ENCODE peak calls at places on chromosomes 2 and 18, in ten cellular contexts. One of them, this sample, is unnamed.

GRCh38 chr2:129884221-129884786 is 95.2 kb upstream of the RAB6C start:
- DNase-seq in stimulated activated CD4-positive, alpha-beta T cell treated with anti-CD3 and anti-CD28 coated beads, TNF-alpha, amount 100 ng/mL, for 4 hours: no peak
- DNase-seq in cardiac septum: no peak
- DNase-seq in lung: no peak
- DNase-seq in mesenchymal stem cell: no peak
- DNase-seq in iris pigment epithelial cell: no peak
- DNase-seq in caudate nucleus: no peak
- DNase-seq in Panc1: no peak
- DNase-seq in endothelial cell: no peak
- DNase-seq in AG04450: no peak
- DNase-seq in this sample: no peak

GRCh38 chr2:193963472-193964119 is 1693.4 kb upstream of the SLC39A10 start:
- DNase-seq in caudate nucleus: peak
- DNase-seq in AG04450: no peak
- DNase-seq in iris pigment epithelial cell: peak
- DNase-seq in stimulated activated CD4-positive, alpha-beta T cell treated with anti-CD3 and anti-CD28 coated beads, TNF-alpha, amount 100 ng/mL, for 4 hours: no peak
- DNase-seq in lung: no peak
- DNase-seq in endothelial cell: peak
- DNase-seq in mesenchymal stem cell: peak
- DNase-seq in Panc1: peak
- DNase-seq in cardiac septum: no peak
- DNase-seq in this sample: no peak

GRCh38 chr2:71611781-71612545 is 158.6 kb downstream of the DYSF start:
- DNase-seq in Panc1: no peak
- DNase-seq in iris pigment epithelial cell: no peak
- DNase-seq in stimulated activated CD4-positive, alpha-beta T cell treated with anti-CD3 and anti-CD28 coated beads, TNF-alpha, amount 100 ng/mL, for 4 hours: no peak
- DNase-seq in cardiac septum: peak
- DNase-seq in endothelial cell: no peak
- DNase-seq in lung: peak
- DNase-seq in caudate nucleus: no peak
- DNase-seq in mesenchymal stem cell: no peak
- DNase-seq in AG04450: no peak
- DNase-seq in this sample: peak

GRCh38 chr2:240230424-240230945 is 90.0 kb upstream of the OTOS start:
- DNase-seq in lung: no peak
- DNase-seq in caudate nucleus: no peak
- DNase-seq in endothelial cell: no peak
- DNase-seq in Panc1: no peak
- DNase-seq in mesenchymal stem cell: no peak
- DNase-seq in iris pigment epithelial cell: no peak
- DNase-seq in AG04450: no peak
- DNase-seq in stimulated activated CD4-positive, alpha-beta T cell treated with anti-CD3 and anti-CD28 coated beads, TNF-alpha, amount 100 ng/mL, for 4 hours: no peak
- DNase-seq in cardiac septum: peak
- DNase-seq in this sample: no peak

GRCh38 chr2:120312861-120313694 is 32.9 kb upstream of the INHBB start:
- DNase-seq in stimulated activated CD4-positive, alpha-beta T cell treated with anti-CD3 and anti-CD28 coated beads, TNF-alpha, amount 100 ng/mL, for 4 hours: peak
- DNase-seq in mesenchymal stem cell: peak
- DNase-seq in iris pigment epithelial cell: peak
- DNase-seq in caudate nucleus: peak
- DNase-seq in Panc1: peak
- DNase-seq in endothelial cell: peak
- DNase-seq in cardiac septum: peak
- DNase-seq in lung: peak
- DNase-seq in AG04450: peak
- DNase-seq in this sample: peak

GRCh38 chr2:225457462-225457861 is 58.0 kb downstream of the NYAP2 start:
- DNase-seq in stimulated activated CD4-positive, alpha-beta T cell treated with anti-CD3 and anti-CD28 coated beads, TNF-alpha, amount 100 ng/mL, for 4 hours: no peak
- DNase-seq in mesenchymal stem cell: no peak
- DNase-seq in cardiac septum: no peak
- DNase-seq in AG04450: no peak
- DNase-seq in Panc1: no peak
- DNase-seq in endothelial cell: no peak
- DNase-seq in iris pigment epithelial cell: peak
- DNase-seq in caudate nucleus: no peak
- DNase-seq in lung: no peak
- DNase-seq in this sample: no peak

GRCh38 chr18:28267878-28268625 is 91.1 kb upstream of the CDH2 start:
- DNase-seq in cardiac septum: no peak
- DNase-seq in caudate nucleus: no peak
- DNase-seq in iris pigment epithelial cell: peak
- DNase-seq in AG04450: no peak
- DNase-seq in endothelial cell: no peak
- DNase-seq in mesenchymal stem cell: peak
- DNase-seq in stimulated activated CD4-positive, alpha-beta T cell treated with anti-CD3 and anti-CD28 coated beads, TNF-alpha, amount 100 ng/mL, for 4 hours: no peak
- DNase-seq in lung: no peak
- DNase-seq in Panc1: no peak
- DNase-seq in this sample: no peak

GRCh38 chr2:207337234-207338219 is 171.8 kb upstream of the KLF7 start:
- DNase-seq in cardiac septum: no peak
- DNase-seq in mesenchymal stem cell: peak
- DNase-seq in stimulated activated CD4-positive, alpha-beta T cell treated with anti-CD3 and anti-CD28 coated beads, TNF-alpha, amount 100 ng/mL, for 4 hours: no peak
- DNase-seq in AG04450: no peak
- DNase-seq in lung: no peak
- DNase-seq in caudate nucleus: no peak
- DNase-seq in endothelial cell: no peak
- DNase-seq in Panc1: no peak
- DNase-seq in iris pigment epithelial cell: peak
- DNase-seq in this sample: no peak

GRCh38 chr2:168478206-168478605 is 22.1 kb downstream of the CERS6 start:
- DNase-seq in caudate nucleus: no peak
- DNase-seq in cardiac septum: no peak
- DNase-seq in endothelial cell: no peak
- DNase-seq in lung: no peak
- DNase-seq in stimulated activated CD4-positive, alpha-beta T cell treated with anti-CD3 and anti-CD28 coated beads, TNF-alpha, amount 100 ng/mL, for 4 hours: no peak
- DNase-seq in AG04450: no peak
- DNase-seq in mesenchymal stem cell: no peak
- DNase-seq in Panc1: no peak
- DNase-seq in iris pigment epithelial cell: no peak
- DNase-seq in this sample: no peak

GRCh38 chr2:141386168-141386567 is 744.6 kb downstream of the LRP1B start:
- DNase-seq in caudate nucleus: no peak
- DNase-seq in cardiac septum: no peak
- DNase-seq in stimulated activated CD4-positive, alpha-beta T cell treated with anti-CD3 and anti-CD28 coated beads, TNF-alpha, amount 100 ng/mL, for 4 hours: no peak
- DNase-seq in Panc1: no peak
- DNase-seq in AG04450: no peak
- DNase-seq in iris pigment epithelial cell: no peak
- DNase-seq in mesenchymal stem cell: no peak
- DNase-seq in endothelial cell: no peak
- DNase-seq in lung: no peak
- DNase-seq in this sample: no peak

GRCh38 chr2:9950521-9951271 is 797 bp upstream of the GRHL1 start:
- DNase-seq in iris pigment epithelial cell: no peak
- DNase-seq in lung: no peak
- DNase-seq in cardiac septum: no peak
- DNase-seq in endothelial cell: peak
- DNase-seq in caudate nucleus: no peak
- DNase-seq in mesenchymal stem cell: peak
- DNase-seq in AG04450: no peak
- DNase-seq in stimulated activated CD4-positive, alpha-beta T cell treated with anti-CD3 and anti-CD28 coated beads, TNF-alpha, amount 100 ng/mL, for 4 hours: peak
- DNase-seq in Panc1: no peak
- DNase-seq in this sample: peak

GRCh38 chr2:48009256-48009655 is 103.0 kb upstream of the FBXO11 start:
- DNase-seq in endothelial cell: no peak
- DNase-seq in mesenchymal stem cell: no peak
- DNase-seq in iris pigment epithelial cell: peak
- DNase-seq in Panc1: no peak
- DNase-seq in AG04450: no peak
- DNase-seq in caudate nucleus: no peak
- DNase-seq in stimulated activated CD4-positive, alpha-beta T cell treated with anti-CD3 and anti-CD28 coated beads, TNF-alpha, amount 100 ng/mL, for 4 hours: no peak
- DNase-seq in cardiac septum: no peak
- DNase-seq in lung: no peak
- DNase-seq in this sample: no peak

GRCh38 chr2:86789687-86790133 is 1.0 kb downstream of the CD8A start:
- DNase-seq in endothelial cell: no peak
- DNase-seq in iris pigment epithelial cell: no peak
- DNase-seq in stimulated activated CD4-positive, alpha-beta T cell treated with anti-CD3 and anti-CD28 coated beads, TNF-alpha, amount 100 ng/mL, for 4 hours: no peak
- DNase-seq in mesenchymal stem cell: no peak
- DNase-seq in caudate nucleus: no peak
- DNase-seq in cardiac septum: no peak
- DNase-seq in Panc1: no peak
- DNase-seq in AG04450: no peak
- DNase-seq in lung: no peak
- DNase-seq in this sample: no peak

GRCh38 chr2:219107837-219108236 is 47.1 kb upstream of the IHH start:
- DNase-seq in Panc1: no peak
- DNase-seq in stimulated activated CD4-positive, alpha-beta T cell treated with anti-CD3 and anti-CD28 coated beads, TNF-alpha, amount 100 ng/mL, for 4 hours: no peak
- DNase-seq in lung: no peak
- DNase-seq in caudate nucleus: no peak
- DNase-seq in endothelial cell: no peak
- DNase-seq in mesenchymal stem cell: no peak
- DNase-seq in iris pigment epithelial cell: no peak
- DNase-seq in cardiac septum: peak
- DNase-seq in AG04450: no peak
- DNase-seq in this sample: no peak

GRCh38 chr18:63421514-63421913 is 762 bp downstream of the VPS4B start:
- DNase-seq in iris pigment epithelial cell: peak
- DNase-seq in mesenchymal stem cell: peak
- DNase-seq in cardiac septum: no peak
- DNase-seq in endothelial cell: no peak
- DNase-seq in lung: no peak
- DNase-seq in AG04450: no peak
- DNase-seq in Panc1: no peak
- DNase-seq in stimulated activated CD4-positive, alpha-beta T cell treated with anti-CD3 and anti-CD28 coated beads, TNF-alpha, amount 100 ng/mL, for 4 hours: no peak
- DNase-seq in caudate nucleus: no peak
- DNase-seq in this sample: no peak

GRCh38 chr18:79434611-79435010 is 38.9 kb downstream of the NFATC1 start:
- DNase-seq in caudate nucleus: no peak
- DNase-seq in iris pigment epithelial cell: no peak
- DNase-seq in stimulated activated CD4-positive, alpha-beta T cell treated with anti-CD3 and anti-CD28 coated beads, TNF-alpha, amount 100 ng/mL, for 4 hours: no peak
- DNase-seq in Panc1: no peak
- DNase-seq in mesenchymal stem cell: no peak
- DNase-seq in AG04450: no peak
- DNase-seq in endothelial cell: no peak
- DNase-seq in cardiac septum: no peak
- DNase-seq in lung: no peak
- DNase-seq in this sample: no peak

GRCh38 chr2:241105641-241106040 is 3.6 kb upstream of the MTERF4 start:
- DNase-seq in caudate nucleus: no peak
- DNase-seq in iris pigment epithelial cell: no peak
- DNase-seq in mesenchymal stem cell: no peak
- DNase-seq in stimulated activated CD4-positive, alpha-beta T cell treated with anti-CD3 and anti-CD28 coated beads, TNF-alpha, amount 100 ng/mL, for 4 hours: no peak
- DNase-seq in cardiac septum: no peak
- DNase-seq in AG04450: no peak
- DNase-seq in Panc1: no peak
- DNase-seq in endothelial cell: no peak
- DNase-seq in lung: no peak
- DNase-seq in this sample: no peak

GRCh38 chr18:57898506-57899124 is 95.5 kb upstream of the ATP8B1 start:
- DNase-seq in lung: no peak
- DNase-seq in endothelial cell: no peak
- DNase-seq in stimulated activated CD4-positive, alpha-beta T cell treated with anti-CD3 and anti-CD28 coated beads, TNF-alpha, amount 100 ng/mL, for 4 hours: no peak
- DNase-seq in mesenchymal stem cell: peak
- DNase-seq in iris pigment epithelial cell: peak
- DNase-seq in Panc1: no peak
- DNase-seq in AG04450: peak
- DNase-seq in caudate nucleus: no peak
- DNase-seq in cardiac septum: no peak
- DNase-seq in this sample: no peak

GRCh38 chr18:11279461-11279860 is 130.1 kb upstream of the PIEZO2 start:
- DNase-seq in stimulated activated CD4-positive, alpha-beta T cell treated with anti-CD3 and anti-CD28 coated beads, TNF-alpha, amount 100 ng/mL, for 4 hours: no peak
- DNase-seq in AG04450: no peak
- DNase-seq in mesenchymal stem cell: no peak
- DNase-seq in endothelial cell: no peak
- DNase-seq in Panc1: no peak
- DNase-seq in iris pigment epithelial cell: peak
- DNase-seq in lung: no peak
- DNase-seq in cardiac septum: no peak
- DNase-seq in caudate nucleus: no peak
- DNase-seq in this sample: no peak

GRCh38 chr2:20671736-20672080 is 4.8 kb downstream of the GDF7 start:
- DNase-seq in Panc1: no peak
- DNase-seq in caudate nucleus: no peak
- DNase-seq in cardiac septum: no peak
- DNase-seq in stimulated activated CD4-positive, alpha-beta T cell treated with anti-CD3 and anti-CD28 coated beads, TNF-alpha, amount 100 ng/mL, for 4 hours: no peak
- DNase-seq in AG04450: no peak
- DNase-seq in mesenchymal stem cell: no peak
- DNase-seq in iris pigment epithelial cell: no peak
- DNase-seq in lung: no peak
- DNase-seq in endothelial cell: no peak
- DNase-seq in this sample: no peak

GRCh38 chr2:169705927-169706326 is 11.7 kb downstream of the PHOSPHO2 start:
- DNase-seq in cardiac septum: no peak
- DNase-seq in endothelial cell: no peak
- DNase-seq in stimulated activated CD4-positive, alpha-beta T cell treated with anti-CD3 and anti-CD28 coated beads, TNF-alpha, amount 100 ng/mL, for 4 hours: no peak
- DNase-seq in AG04450: no peak
- DNase-seq in lung: no peak
- DNase-seq in mesenchymal stem cell: peak
- DNase-seq in Panc1: no peak
- DNase-seq in caudate nucleus: no peak
- DNase-seq in iris pigment epithelial cell: peak
- DNase-seq in this sample: no peak

GRCh38 chr2:186068154-186068826 is 329.7 kb downstream of the FSIP2 start:
- DNase-seq in mesenchymal stem cell: peak
- DNase-seq in AG04450: no peak
- DNase-seq in stimulated activated CD4-positive, alpha-beta T cell treated with anti-CD3 and anti-CD28 coated beads, TNF-alpha, amount 100 ng/mL, for 4 hours: no peak
- DNase-seq in iris pigment epithelial cell: no peak
- DNase-seq in endothelial cell: no peak
- DNase-seq in cardiac septum: no peak
- DNase-seq in Panc1: no peak
- DNase-seq in caudate nucleus: no peak
- DNase-seq in lung: no peak
- DNase-seq in this sample: no peak

GRCh38 chr2:233418761-233419625 is 64.7 kb downstream of the DGKD start:
- DNase-seq in lung: no peak
- DNase-seq in iris pigment epithelial cell: peak
- DNase-seq in AG04450: no peak
- DNase-seq in stimulated activated CD4-positive, alpha-beta T cell treated with anti-CD3 and anti-CD28 coated beads, TNF-alpha, amount 100 ng/mL, for 4 hours: peak
- DNase-seq in cardiac septum: peak
- DNase-seq in Panc1: no peak
- DNase-seq in caudate nucleus: no peak
- DNase-seq in endothelial cell: no peak
- DNase-seq in mesenchymal stem cell: peak
- DNase-seq in this sample: peak

GRCh38 chr2:69538872-69539548 is 101.8 kb upstream of the NFU1 start:
- DNase-seq in caudate nucleus: no peak
- DNase-seq in Panc1: no peak
- DNase-seq in iris pigment epithelial cell: peak
- DNase-seq in mesenchymal stem cell: peak
- DNase-seq in cardiac septum: no peak
- DNase-seq in lung: no peak
- DNase-seq in AG04450: no peak
- DNase-seq in stimulated activated CD4-positive, alpha-beta T cell treated with anti-CD3 and anti-CD28 coated beads, TNF-alpha, amount 100 ng/mL, for 4 hours: no peak
- DNase-seq in endothelial cell: no peak
- DNase-seq in this sample: no peak